ENCODE peak calls at places on chromosomes 16 and 17, in four cellular contexts. M is heart right ventricle, D is left ventricle myocardium inferior, K is substantia nigra. L is an unnamed sample.

GRCh38 chr16:17705847-17706246 is 235.1 kb upstream of the XYLT1 start:
- DNase-seq in M (no peak), D (no peak), K (no peak), L (no peak)

GRCh38 chr17:31856750-31857149 is 2.3 kb downstream of the COPRS start:
- DNase-seq in M (no peak), D (no peak), K (no peak), L (no peak)

GRCh38 chr17:79803997-79804855 is 7.3 kb upstream of the CBX8 start:
- DNase-seq in M (no peak), D (no peak), K (no peak), L (peak; percentile 57)

GRCh38 chr17:54941285-54941684 is 27.2 kb downstream of the COX11 start:
- DNase-seq in M (no peak), D (no peak), K (no peak), L (no peak)

GRCh38 chr16:83701494-83701893 is 106.3 kb upstream of the HSBP1 start:
- DNase-seq in M (peak; percentile 31), D (no peak), K (no peak), L (peak; percentile 53)

GRCh38 chr16:55495616-55496289 is 13.1 kb upstream of the LPCAT2 start:
- DNase-seq in M (no peak), D (no peak), K (no peak), L (no peak)

GRCh38 chr16:65524997-65525396 is 403.1 kb upstream of the CDH11 start:
- DNase-seq in M (no peak), D (no peak), K (no peak), L (no peak)

GRCh38 chr17:7398612-7399011 is 4.3 kb upstream of the PLSCR3 start:
- DNase-seq in M (no peak), D (no peak), K (no peak), L (no peak)

GRCh38 chr17:10729334-10730193 is at the start of gene TMEM220:
- DNase-seq in M (peak; percentile 86), D (peak; percentile 86), K (peak; percentile 63), L (peak; percentile 50)

GRCh38 chr17:2137342-2138098 is 82.6 kb downstream of the HIC1 start:
- DNase-seq in M (no peak), D (no peak), K (no peak), L (no peak)

GRCh38 chr16:17828012-17828411 is 357.3 kb upstream of the XYLT1 start:
- DNase-seq in M (no peak), D (no peak), K (no peak), L (no peak)

GRCh38 chr17:46152423-46152822 is 40.8 kb downstream of the KANSL1 start:
- DNase-seq in M (no peak), D (no peak), K (no peak), L (no peak)

GRCh38 chr17:30363715-30364202 is 15.0 kb upstream of the CPD start:
- DNase-seq in M (no peak), D (no peak), K (no peak), L (peak; percentile 79)

GRCh38 chr16:10262377-10263132 is 80.3 kb upstream of the GRIN2A start:
- DNase-seq in M (no peak), D (no peak), K (no peak), L (no peak)

GRCh38 chr16:52861614-52862022 is 191.1 kb downstream of the CHD9NB start:
- DNase-seq in M (no peak), D (no peak), K (no peak), L (no peak)

GRCh38 chr16:280552-280951 is at the start of gene ARHGDIG:
- DNase-seq in M (no peak), D (no peak), K (no peak), L (no peak)

GRCh38 chr17:42192189-42193126 is 1.8 kb downstream of the GHDC start:
- DNase-seq in M (no peak), D (no peak), K (no peak), L (no peak)

GRCh38 chr16:47644661-47645060 is 183.5 kb downstream of the PHKB start:
- DNase-seq in M (no peak), D (no peak), K (no peak), L (no peak)

GRCh38 chr16:17529982-17530760 is 59.4 kb upstream of the XYLT1 start:
- DNase-seq in M (no peak), D (no peak), K (no peak), L (peak; percentile 56)

GRCh38 chr16:75306102-75306762 is 54.8 kb upstream of the BCAR1 start:
- DNase-seq in M (no peak), D (no peak), K (peak; percentile 2), L (no peak)

GRCh38 chr17:2595736-2596135 is 2.3 kb downstream of the PAFAH1B1 start:
- DNase-seq in M (no peak), D (no peak), K (no peak), L (no peak)

GRCh38 chr17:8402921-8403536 is 5.4 kb upstream of the RNF222 start:
- DNase-seq in M (no peak), D (no peak), K (no peak), L (no peak)